ENCODE peak calls at places on chromosome X, in ten cellular contexts. Z is activated CD4-positive, alpha-beta T cell treated with anti-CD3 and anti-CD28 coated beads for 1 hour; F is IMR-90; W is GM12865; C is Daoy; N is foreskin fibroblast; G is HT1080; V is immature natural killer cell; X is mammary epithelial cell; Y is WERI-Rb-1. O is an unnamed sample.

GRCh38 chrX:102950908-102951866 is 14.1 kb downstream of the RAB40AL start:
- DNase-seq in Z (peak), F (peak), W (peak), C (peak), N (peak), G (peak), V (peak), X (peak), Y (peak), O (peak)

GRCh38 chrX:39204349-39204748 is 403.1 kb downstream of the MID1IP1 start:
- DNase-seq in Z (no peak), F (no peak), W (no peak), C (no peak), N (no peak), G (no peak), V (no peak), X (no peak), Y (no peak), O (no peak)

GRCh38 chrX:54447461-54447860 is 7.3 kb downstream of the TSR2 start:
- DNase-seq in Z (no peak), F (no peak), W (no peak), C (peak), N (peak), G (no peak), V (no peak), X (no peak), Y (no peak), O (no peak)

GRCh38 chrX:21799767-21800166 is 39.6 kb upstream of the MBTPS2 start:
- DNase-seq in Z (no peak), F (no peak), W (no peak), C (no peak), N (no peak), G (no peak), V (no peak), X (no peak), Y (no peak), O (no peak)

GRCh38 chrX:71144651-71145050 is at the start of gene NLGN3:
- DNase-seq in Z (no peak), F (no peak), W (no peak), C (no peak), N (no peak), G (no peak), V (no peak), X (no peak), Y (peak), O (no peak)

GRCh38 chrX:41128955-41129354 is 43.7 kb downstream of the USP9X start:
- DNase-seq in Z (no peak), F (no peak), W (no peak), C (no peak), N (no peak), G (no peak), V (no peak), X (no peak), Y (no peak), O (no peak)

GRCh38 chrX:17553451-17553850 is 178.5 kb downstream of the NHS start:
- DNase-seq in Z (no peak), F (peak), W (no peak), C (peak), N (peak), G (peak), V (no peak), X (peak), Y (no peak), O (peak)

GRCh38 chrX:19225906-19226305 is 103.6 kb upstream of the ADGRG2 start:
- DNase-seq in Z (no peak), F (peak), W (peak), C (peak), N (no peak), G (peak), V (peak), X (no peak), Y (no peak), O (no peak)